ENCODE peak calls at places on chromosomes 12 and 14, in five cellular contexts. J is adrenal gland, T is Peyer's patch, P is neuronal stem cell, I is DND-41. G is an unnamed sample.

GRCh38 chr12:25796523-25797000 is 161.9 kb upstream of the RASSF8 start:
- DNase-seq in P (no peak), I (no peak), T (no peak), J (no peak), G (no peak)

GRCh38 chr12:95178136-95178535 is 39.1 kb downstream of the FGD6 start:
- DNase-seq in J (no peak), T (no peak), P (no peak), I (no peak), G (no peak)

GRCh38 chr14:35402323-35403084 is 2.0 kb downstream of the NFKBIA start:
- DNase-seq in P (no peak), I (no peak), J (peak; percentile 55), T (peak; percentile 78), G (peak; percentile 47)

GRCh38 chr14:94051779-94052178 is 25.6 kb downstream of the OTUB2 start:
- DNase-seq in P (no peak), J (peak; percentile 21), T (no peak), I (no peak), G (no peak)

GRCh38 chr14:81268016-81268416 is 47.3 kb upstream of the GTF2A1 start:
- DNase-seq in J (no peak), I (peak; percentile 63), T (no peak), P (no peak), G (no peak)

GRCh38 chr12:69688496-69689427 is 10.3 kb downstream of the BEST3 start:
- DNase-seq in P (no peak), I (no peak), T (peak; percentile 77), J (peak; percentile 88), G (no peak)

GRCh38 chr14:72498646-72499045 is 395.3 kb downstream of the DPF3 start:
- DNase-seq in P (no peak), I (no peak), J (no peak), T (no peak), G (no peak)

GRCh38 chr14:93045965-93046695 is 69.6 kb downstream of the ITPK1 start:
- DNase-seq in I (no peak), T (no peak), P (no peak), J (no peak), G (no peak)

GRCh38 chr14:98507269-98507668 is 764.7 kb downstream of the BCL11B start:
- DNase-seq in T (no peak), J (no peak), P (no peak), I (no peak), G (no peak)

GRCh38 chr12:107684029-107684790 is 1.4 kb upstream of the PWP1 start:
- DNase-seq in J (no peak), P (no peak), I (no peak), T (no peak), G (no peak)

GRCh38 chr12:108511633-108512540 is 3.2 kb upstream of the FICD start:
- DNase-seq in J (peak; percentile 80), I (peak; percentile 79), T (peak; percentile 93), P (peak; percentile 74), G (peak; percentile 57)

GRCh38 chr12:85874064-85874463 is at the start of gene NTS:
- DNase-seq in P (peak; percentile 31), T (no peak), I (no peak), J (no peak), G (no peak)

GRCh38 chr12:54016478-54016964 is 7.7 kb downstream of the HOXC8 start:
- DNase-seq in J (peak; percentile 63), T (no peak), I (no peak), P (no peak), G (no peak)

GRCh38 chr12:106108187-106108816 is 30.5 kb downstream of the NUAK1 start:
- DNase-seq in J (no peak), T (no peak), I (no peak), P (no peak), G (no peak)

GRCh38 chr12:9813821-9814798 is 13.2 kb upstream of the KLRF1 start:
- DNase-seq in P (peak; percentile 40), J (peak; percentile 79), T (peak; percentile 93), I (peak; percentile 91), G (peak; percentile 94)

GRCh38 chr12:623172-623864 is 39.9 kb downstream of the NINJ2 start:
- DNase-seq in J (no peak), P (no peak), T (no peak), I (no peak), G (no peak)

GRCh38 chr14:106166650-106167204 is 640.3 kb downstream of the TMEM121 start:
- DNase-seq in P (no peak), T (no peak), J (no peak), I (no peak), G (no peak)
- H3K9me3 ChIP-seq in P (peaks cover 16% of the 10 kb centered on the region), T (no peaks in the 10 kb centered on the region), J (no peaks in the 10 kb centered on the region), I (no peaks in the 10 kb centered on the region), G (no peaks in the 10 kb centered on the region)

GRCh38 chr12:68623984-68624383 is 13.3 kb downstream of the RAP1B start:
- DNase-seq in T (no peak), P (no peak), J (no peak), I (no peak), G (no peak)
- H3K27ac ChIP-seq in T (no peak overlapping the region), P (no peak overlapping the region), J (no peak overlapping the region), I (no peak overlapping the region), G (no peak overlapping the region)

DNA sequence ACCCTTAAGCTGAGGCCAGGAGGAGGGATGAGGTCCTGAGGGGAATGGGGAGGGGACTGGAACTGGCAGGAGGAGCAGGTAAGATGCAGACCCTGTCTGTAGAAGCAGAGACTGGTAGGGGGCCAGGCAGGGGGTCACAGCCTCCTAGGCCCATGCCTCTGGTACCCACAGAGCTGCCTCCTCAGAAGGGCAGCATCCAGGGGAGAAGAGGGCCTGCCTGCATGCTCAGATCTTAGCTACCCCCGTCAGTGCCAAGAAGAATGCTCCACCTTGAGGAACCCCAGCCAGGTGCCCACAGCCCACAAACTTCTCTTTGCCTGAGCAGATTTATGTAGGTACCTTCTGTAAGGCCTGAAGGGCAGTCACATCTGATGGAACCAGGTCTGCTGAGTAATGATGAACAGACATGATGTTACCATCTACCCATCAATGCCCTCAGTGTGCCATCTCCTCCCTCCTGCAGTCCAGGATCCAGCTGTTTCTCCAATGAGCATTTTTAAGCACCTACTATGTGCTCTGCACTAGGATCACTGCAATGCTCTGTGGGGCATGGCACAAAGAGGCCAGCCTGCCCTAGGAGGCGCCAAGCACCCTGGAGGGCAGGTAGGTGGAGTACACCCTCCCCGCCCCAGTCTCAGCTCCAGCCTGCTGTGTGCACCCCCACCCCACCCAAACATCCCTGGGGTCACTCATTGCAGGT is 24.8 kb upstream of the ZFP36L1 start:
- DNase-seq in T (no peak), J (no peak), P (no peak), I (no peak), G (no peak)
- H3K4me1 ChIP-seq in T (peaks cover 41% of the 10 kb centered on the region), J (peaks cover 23% of the 10 kb centered on the region), P (peaks cover 15% of the 10 kb centered on the region), I (peaks cover 43% of the 10 kb centered on the region), G (peaks cover 63% of the 10 kb centered on the region)

GRCh38 chr12:75457191-75457590 is 23.4 kb upstream of the GLIPR1 start:
- DNase-seq in P (no peak), I (no peak), J (no peak), T (no peak), G (no peak)

GRCh38 chr12:75455839-75456238 is 24.7 kb upstream of the GLIPR1 start:
- DNase-seq in J (no peak), I (no peak), T (no peak), P (no peak), G (no peak)

GRCh38 chr12:75459755-75460154 is 20.8 kb upstream of the GLIPR1 start:
- DNase-seq in P (no peak), I (no peak), T (no peak), J (no peak), G (no peak)

GRCh38 chr12:75460194-75460593 is 20.4 kb upstream of the GLIPR1 start:
- DNase-seq in I (no peak), P (no peak), T (no peak), J (no peak), G (no peak)
- H3K9me3 ChIP-seq in I (peaks cover 15% of the 10 kb centered on the region), P (no peaks in the 10 kb centered on the region), T (peaks cover 3% of the 10 kb centered on the region), J (no peaks in the 10 kb centered on the region), G (no peaks in the 10 kb centered on the region)

DNA sequence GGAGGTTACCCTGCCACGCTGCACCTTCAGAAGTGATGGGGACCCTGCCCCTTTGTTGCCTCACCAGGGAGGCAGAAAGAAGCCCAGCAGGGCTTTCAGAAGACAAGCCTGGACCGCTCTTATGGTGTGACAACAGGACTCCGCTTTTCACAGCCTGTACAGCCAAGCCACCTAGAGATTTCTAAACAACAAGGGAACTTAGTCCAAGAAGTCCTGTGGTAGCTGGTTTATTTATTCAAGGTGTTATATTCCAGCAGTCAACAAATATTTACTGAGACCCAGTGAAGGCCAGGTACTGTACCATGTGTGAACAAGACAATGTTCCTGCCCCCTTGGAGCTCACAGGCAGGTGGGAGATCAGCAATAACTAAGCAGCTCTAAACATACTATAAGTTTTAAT is 4.0 kb upstream of the TMEM229B start:
- DNase-seq in J (no peak), T (no peak), P (no peak), I (no peak), G (no peak)
- H3K27ac ChIP-seq in J (no peak overlapping the region), T (no peak overlapping the region), P (no peak overlapping the region), I (no peak overlapping the region), G (no peak overlapping the region)

DNA sequence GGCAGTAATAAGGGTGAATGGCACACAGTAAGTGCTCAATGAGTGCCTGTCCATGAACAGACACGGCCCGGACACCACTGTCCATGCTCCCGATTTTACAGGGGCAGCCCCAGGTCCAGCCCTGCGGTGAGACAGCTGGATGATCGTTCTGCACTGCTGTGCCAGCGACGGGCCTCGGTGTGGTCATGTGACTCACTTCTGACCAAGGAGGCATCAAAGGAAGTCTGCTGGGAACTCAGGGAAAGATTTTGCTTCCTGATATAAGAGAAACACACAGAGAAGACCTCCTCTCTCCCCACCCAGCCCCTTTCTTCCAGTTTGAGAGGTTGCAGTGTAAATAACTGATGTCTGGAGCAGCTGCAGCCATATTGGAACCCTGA is 126.6 kb downstream of the SCARB1 start:
- DNase-seq in T (no peak), J (peak; percentile 54), P (no peak), I (no peak), G (no peak)
- H3K4me1 ChIP-seq in T (no peaks in the 10 kb centered on the region), J (peaks cover 14% of the 10 kb centered on the region), P (peaks cover 24% of the 10 kb centered on the region), I (no peaks in the 10 kb centered on the region), G (peaks cover 5% of the 10 kb centered on the region)